ENCODE peak calls at places on chromosomes 4 and X, in six cellular contexts. Y is hepatocyte; T is uterus; Q is astrocyte of the cerebellum; B is fibroblast of the aortic adventitia; C is CD8-positive, alpha-beta T cell. H is an unnamed sample.
A peak's percentile ranks its signal among the peaks of the same experiment; 100 is the strongest.

GRCh38 chr4:1516261-1516660 is 110.0 kb upstream of the NKX1-1 start:
- DNase-seq in B (no peak), C (peak; percentile 5), T (no peak), Y (no peak), Q (no peak), H (no peak)

GRCh38 chr4:97662133-97662532 is 481.1 kb downstream of the STPG2 start:
- DNase-seq in C (no peak), B (no peak), Y (no peak), T (no peak), Q (no peak), H (no peak)

GRCh38 chr4:751676-752075 is 46.0 kb downstream of the PCGF3 start:
- DNase-seq in Y (no peak), C (no peak), Q (no peak), T (no peak), B (no peak), H (no peak)

GRCh38 chr4:76897522-76898384 is at the start of gene SOWAHB:
- DNase-seq in C (peak; percentile 42), B (no peak), Q (no peak), T (no peak), Y (peak; percentile 90), H (no peak)

GRCh38 chr4:15162465-15163283 is 160.4 kb downstream of the CPEB2 start:
- DNase-seq in T (no peak), C (no peak), Y (peak; percentile 41), Q (peak; percentile 36), B (peak; percentile 68), H (peak; percentile 80)

GRCh38 chr4:6961496-6962210 is 52.0 kb downstream of the TBC1D14 start:
- DNase-seq in Y (no peak), Q (no peak), C (no peak), B (no peak), T (no peak), H (no peak)

GRCh38 chrX:150879855-150880807 is 18.3 kb downstream of the CD99L2 start:
- DNase-seq in C (no peak), Q (no peak), B (no peak), Y (no peak), T (no peak), H (no peak)

GRCh38 chr4:37879365-37879764 is 11.5 kb upstream of the TBC1D1 start:
- DNase-seq in B (no peak), C (no peak), Q (no peak), T (no peak), Y (no peak), H (no peak)

GRCh38 chrX:129522184-129523059 is 868 bp downstream of the SMARCA1 start:
- DNase-seq in Q (no peak), B (peak; percentile 52), C (no peak), Y (peak; percentile 78), T (peak; percentile 49), H (peak; percentile 68)

GRCh38 chrX:63513825-63514574 is 162.9 kb upstream of the SPIN4 start:
- DNase-seq in B (peak; percentile 92), T (peak; percentile 22), Y (no peak), C (no peak), Q (peak; percentile 55), H (peak; percentile 77)

GRCh38 chr4:184824776-184825393 is 883 bp downstream of the ACSL1 start:
- DNase-seq in C (peak; percentile 36), Y (no peak), B (peak; percentile 22), Q (no peak), T (no peak), H (no peak)

GRCh38 chr4:73653695-73654106 is 33.5 kb upstream of the RASSF6 start:
- DNase-seq in C (no peak), B (peak; percentile 69), Q (peak; percentile 42), Y (peak; percentile 65), T (no peak), H (peak; percentile 78)

GRCh38 chr4:138320030-138320429 is 77.9 kb upstream of the SLC7A11 start:
- DNase-seq in C (no peak), B (no peak), Q (no peak), T (no peak), Y (no peak), H (no peak)

GRCh38 chrX:154515803-154516654 is at the start of gene FAM3A:
- DNase-seq in Y (peak; percentile 95), T (peak; percentile 94), B (peak; percentile 84), Q (peak; percentile 55), C (peak; percentile 91), H (peak; percentile 93)

GRCh38 chrX:81377329-81377728 is 175.4 kb downstream of the SH3BGRL start:
- DNase-seq in B (peak; percentile 62), Q (peak; percentile 20), C (no peak), T (no peak), Y (peak; percentile 16), H (peak; percentile 52)

GRCh38 chr4:7556558-7556957 is 121.8 kb upstream of the PSAPL1 start:
- DNase-seq in Y (no peak), T (no peak), B (no peak), Q (no peak), C (no peak), H (no peak)

GRCh38 chr4:123649644-123650356 is 253.2 kb downstream of the SPRY1 start:
- DNase-seq in C (no peak), Y (peak; percentile 78), T (peak; percentile 38), Q (peak; percentile 28), B (peak; percentile 97), H (peak; percentile 89)

GRCh38 chr4:100569196-100569595 is 51.4 kb upstream of the EMCN start:
- DNase-seq in Y (no peak), C (no peak), B (no peak), T (no peak), Q (no peak), H (no peak)

GRCh38 chrX:110402091-110402854 is 43.6 kb downstream of the RTL9 start:
- DNase-seq in Q (no peak), B (peak; percentile 80), C (no peak), T (peak; percentile 36), Y (peak; percentile 35), H (peak; percentile 52)

GRCh38 chr4:36651253-36651652 is 369.8 kb downstream of the DTHD1 start:
- DNase-seq in Q (no peak), T (no peak), C (no peak), B (no peak), Y (no peak), H (no peak)

GRCh38 chr4:119709418-119709817 is 80.8 kb upstream of the PDE5A start:
- DNase-seq in T (no peak), B (no peak), Q (no peak), Y (no peak), C (no peak), H (no peak)

GRCh38 chr4:3337811-3338210 is 45.0 kb downstream of the RGS12 start:
- DNase-seq in T (no peak), Q (no peak), C (no peak), B (no peak), Y (no peak), H (no peak)

GRCh38 chrX:69104756-69105434 is 60.4 kb downstream of the PJA1 start:
- DNase-seq in B (no peak), C (no peak), Y (no peak), T (no peak), Q (no peak), H (no peak)

GRCh38 chr4:47002593-47002992 is 9.2 kb upstream of the GABRA4 start:
- DNase-seq in T (no peak), Y (no peak), B (peak; percentile 30), C (no peak), Q (peak; percentile 8), H (peak; percentile 72)

GRCh38 chr4:94127707-94128328 is 79.8 kb upstream of the SMARCAD1 start:
- DNase-seq in B (peak; percentile 46), C (no peak), T (no peak), Y (peak; percentile 43), Q (peak; percentile 36), H (peak; percentile 59)

GRCh38 chr4:29970626-29971025 is 749.5 kb upstream of the PCDH7 start:
- DNase-seq in Y (peak; percentile 13), B (no peak), C (no peak), T (no peak), Q (no peak), H (no peak)

GRCh38 chrX:67544281-67544680 is 460 bp downstream of the AR start:
- DNase-seq in B (peak; percentile 46), T (peak; percentile 21), Q (no peak), Y (peak; percentile 16), C (no peak), H (no peak)

GRCh38 chrX:20116575-20117240 is at the start of gene MAP7D2:
- DNase-seq in Q (no peak), Y (peak; percentile 16), C (no peak), T (no peak), B (no peak), H (no peak)

GRCh38 chrX:133698298-133698697 is 283.0 kb upstream of the GPC4 start:
- DNase-seq in C (no peak), T (no peak), Q (peak; percentile 26), B (peak; percentile 2), Y (no peak), H (peak; percentile 69)

GRCh38 chr4:1727117-1728031 is 6.1 kb downstream of the TACC3 start:
- DNase-seq in B (peak; percentile 62), C (no peak), T (no peak), Q (peak; percentile 65), Y (no peak), H (peak; percentile 81)

GRCh38 chrX:95076449-95076848 is 1402.4 kb downstream of the FAM133A start:
- DNase-seq in Y (peak; percentile 43), Q (no peak), T (no peak), B (peak; percentile 51), C (no peak), H (peak; percentile 48)
- TF ChIP-seq CTCF in Y (peak; percentile 61), Q (peak; percentile 60), T (no peak), B (peak; percentile 69), C (no peak), H (peak; percentile 57)

DNA sequence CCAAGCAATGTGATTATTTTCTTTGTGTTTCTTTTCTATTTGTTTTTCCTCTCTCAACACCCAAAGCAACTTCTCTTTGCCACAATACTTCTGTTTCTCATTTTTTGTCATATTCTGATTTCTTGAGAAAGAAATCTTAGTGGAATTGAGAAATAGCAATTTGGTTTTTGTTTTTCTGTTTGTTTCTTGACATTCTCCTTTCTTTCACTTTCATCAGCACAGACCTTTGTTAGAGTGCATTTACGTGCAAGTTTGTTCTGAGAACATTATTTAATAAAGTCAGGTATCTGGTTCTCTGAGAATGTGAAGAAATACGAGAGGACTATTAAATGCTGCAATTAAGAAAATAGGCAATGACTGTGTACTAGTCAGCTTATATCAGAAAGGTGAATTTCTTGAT is 608.1 kb upstream of the AADAT start:
- DNase-seq in Y (no peak), T (no peak), B (no peak), Q (no peak), C (no peak), H (no peak)
- H3K4me3 ChIP-seq in Y (no peak overlapping the region), T (no peak overlapping the region), B (no peak overlapping the region), Q (no peak overlapping the region), C (no peak overlapping the region), H (no peak overlapping the region)

GRCh38 chr4:52529983-52530382 is 129.1 kb downstream of the USP46 start:
- DNase-seq in C (no peak), T (no peak), Q (no peak), B (no peak), Y (no peak), H (no peak)
- TF ChIP-seq CTCF in C (no peak), T (no peak), Q (no peak), B (no peak), Y (no peak), H (no peak)

DNA sequence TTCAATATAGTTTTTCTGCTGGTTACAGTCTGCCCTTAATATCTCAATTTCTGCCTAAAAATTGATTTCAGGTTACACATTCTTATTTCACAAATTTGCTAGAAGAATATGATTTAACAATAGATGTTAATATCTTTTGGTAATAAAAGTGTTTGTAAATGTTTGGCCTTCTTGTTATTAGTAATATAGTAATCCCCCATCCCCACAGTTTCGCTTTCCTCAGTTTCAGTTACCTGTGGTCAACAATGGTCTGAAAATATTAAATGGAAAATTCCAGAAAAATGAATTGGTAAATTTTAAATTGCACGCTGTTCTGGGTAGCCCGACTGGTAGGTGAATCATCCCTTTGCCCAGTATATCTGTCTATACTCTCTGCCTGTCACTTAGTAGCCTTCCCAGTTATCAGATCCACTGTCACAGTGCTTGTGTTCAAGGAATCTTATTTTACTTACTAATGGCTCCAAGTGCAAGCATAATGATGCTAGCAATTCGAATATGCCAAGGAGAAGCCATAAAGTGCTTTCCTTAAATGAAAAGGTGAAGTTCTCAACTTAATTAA is 3.5 kb upstream of the BMP2K start:
- DNase-seq in B (no peak), Y (no peak), C (no peak), Q (no peak), T (no peak), H (no peak)
- H3K4me3 ChIP-seq in B (no peak overlapping the region), Y (no peak overlapping the region), C (no peak overlapping the region), Q (no peak overlapping the region), T (no peak overlapping the region), H (no peak overlapping the region)

H was measured in choroid plexus epithelial cell.